ENCODE peak calls at places on chromosomes 11 and 22, in six cellular contexts. One of them, this sample, is unnamed.

GRCh38 chr11:71565263-71565662 is at the start of gene KRTAP5-10:
- DNase-seq in spleen: no peak
- DNase-seq in cardiac muscle cell: no peak
- DNase-seq in stomach: no peak
- DNase-seq in IMR-90: no peak
- DNase-seq in cardiac fibroblast: no peak
- DNase-seq in this sample: no peak

GRCh38 chr11:113725883-113726405 is 19.8 kb upstream of the TMPRSS5 start:
- DNase-seq in cardiac fibroblast: no peak
- DNase-seq in stomach: no peak
- DNase-seq in IMR-90: no peak
- DNase-seq in spleen: no peak
- DNase-seq in cardiac muscle cell: no peak
- DNase-seq in this sample: no peak

GRCh38 chr11:8021920-8022319 is 34.8 kb downstream of the EIF3F start:
- DNase-seq in cardiac muscle cell: no peak
- DNase-seq in IMR-90: no peak
- DNase-seq in cardiac fibroblast: no peak
- DNase-seq in spleen: no peak
- DNase-seq in stomach: no peak
- DNase-seq in this sample: no peak

GRCh38 chr22:46415816-46416536 is 80.5 kb downstream of the TRMU start:
- DNase-seq in spleen: no peak
- DNase-seq in IMR-90: peak; percentile 35
- DNase-seq in cardiac muscle cell: no peak
- DNase-seq in stomach: no peak
- DNase-seq in cardiac fibroblast: no peak
- DNase-seq in this sample: no peak

GRCh38 chr11:20336056-20336455 is 27.5 kb upstream of the HTATIP2 start:
- DNase-seq in cardiac muscle cell: no peak
- DNase-seq in cardiac fibroblast: no peak
- DNase-seq in stomach: no peak
- DNase-seq in IMR-90: no peak
- DNase-seq in spleen: no peak
- DNase-seq in this sample: no peak

GRCh38 chr22:28146401-28147304 is 227.6 kb upstream of the PITPNB start:
- DNase-seq in spleen: no peak
- DNase-seq in cardiac fibroblast: peak; percentile 44
- DNase-seq in IMR-90: no peak
- DNase-seq in cardiac muscle cell: no peak
- DNase-seq in stomach: no peak
- DNase-seq in this sample: no peak

GRCh38 chr22:17566776-17567175 is 3.5 kb downstream of the SLC25A18 start:
- DNase-seq in stomach: no peak
- DNase-seq in cardiac muscle cell: no peak
- DNase-seq in spleen: no peak
- DNase-seq in cardiac fibroblast: no peak
- DNase-seq in IMR-90: no peak
- DNase-seq in this sample: no peak

GRCh38 chr22:47161631-47162030 is 399.2 kb downstream of the TBC1D22A start:
- DNase-seq in stomach: no peak
- DNase-seq in cardiac muscle cell: no peak
- DNase-seq in cardiac fibroblast: no peak
- DNase-seq in spleen: peak; percentile 63
- DNase-seq in IMR-90: no peak
- DNase-seq in this sample: no peak

GRCh38 chr22:49480896-49481650 is 346.6 kb downstream of the BRD1 start:
- DNase-seq in stomach: no peak
- DNase-seq in cardiac muscle cell: no peak
- DNase-seq in cardiac fibroblast: no peak
- DNase-seq in spleen: no peak
- DNase-seq in IMR-90: no peak
- DNase-seq in this sample: no peak

GRCh38 chr11:66718320-66718971 is 10.6 kb downstream of the SPTBN2 start:
- DNase-seq in stomach: peak; percentile 60
- DNase-seq in cardiac fibroblast: no peak
- DNase-seq in cardiac muscle cell: peak; percentile 38
- DNase-seq in spleen: no peak
- DNase-seq in IMR-90: no peak
- DNase-seq in this sample: peak; percentile 74

GRCh38 chr11:1048375-1049070 is 12.0 kb upstream of the MUC6 start:
- DNase-seq in cardiac fibroblast: no peak
- DNase-seq in spleen: no peak
- DNase-seq in stomach: no peak
- DNase-seq in IMR-90: no peak
- DNase-seq in cardiac muscle cell: no peak
- DNase-seq in this sample: no peak

GRCh38 chr11:19602406-19602805 is 110.2 kb upstream of the NAV2 start:
- DNase-seq in stomach: no peak
- DNase-seq in spleen: no peak
- DNase-seq in cardiac fibroblast: no peak
- DNase-seq in cardiac muscle cell: no peak
- DNase-seq in IMR-90: no peak
- DNase-seq in this sample: no peak

GRCh38 chr11:27807594-27807993 is 107.3 kb upstream of the BDNF start:
- DNase-seq in stomach: no peak
- DNase-seq in spleen: no peak
- DNase-seq in cardiac fibroblast: peak; percentile 6
- DNase-seq in cardiac muscle cell: no peak
- DNase-seq in IMR-90: peak; percentile 82
- DNase-seq in this sample: no peak

GRCh38 chr22:44396021-44396726 is 83.4 kb upstream of the SHISAL1 start:
- DNase-seq in cardiac muscle cell: no peak
- DNase-seq in IMR-90: no peak
- DNase-seq in cardiac fibroblast: no peak
- DNase-seq in stomach: peak; percentile 10
- DNase-seq in spleen: peak; percentile 39
- DNase-seq in this sample: no peak

GRCh38 chr22:19629331-19629719 is 85.0 kb upstream of the SEPTIN5 start:
- DNase-seq in IMR-90: no peak
- DNase-seq in stomach: no peak
- DNase-seq in cardiac fibroblast: no peak
- DNase-seq in cardiac muscle cell: no peak
- DNase-seq in spleen: no peak
- DNase-seq in this sample: no peak

GRCh38 chr11:48066881-48067800 is 86.8 kb downstream of the PTPRJ start:
- DNase-seq in cardiac muscle cell: no peak
- DNase-seq in cardiac fibroblast: no peak
- DNase-seq in IMR-90: no peak
- DNase-seq in spleen: peak; percentile 62
- DNase-seq in stomach: no peak
- DNase-seq in this sample: no peak

GRCh38 chr11:391117-392017 is 2.6 kb upstream of the PKP3 start:
- DNase-seq in spleen: no peak
- DNase-seq in IMR-90: no peak
- DNase-seq in stomach: no peak
- DNase-seq in cardiac muscle cell: no peak
- DNase-seq in cardiac fibroblast: no peak
- DNase-seq in this sample: no peak

GRCh38 chr11:107702109-107702660 is 9.7 kb downstream of the SLN start:
- DNase-seq in spleen: no peak
- DNase-seq in IMR-90: no peak
- DNase-seq in stomach: no peak
- DNase-seq in cardiac fibroblast: no peak
- DNase-seq in cardiac muscle cell: no peak
- DNase-seq in this sample: no peak

GRCh38 chr11:19868281-19868821 is 155.7 kb downstream of the NAV2 start:
- DNase-seq in stomach: no peak
- DNase-seq in cardiac fibroblast: peak; percentile 97
- DNase-seq in spleen: no peak
- DNase-seq in cardiac muscle cell: no peak
- DNase-seq in IMR-90: peak; percentile 65
- DNase-seq in this sample: peak; percentile 70

GRCh38 chr11:22733849-22734248 is 67.4 kb downstream of the GAS2 start:
- DNase-seq in stomach: no peak
- DNase-seq in cardiac muscle cell: no peak
- DNase-seq in spleen: no peak
- DNase-seq in cardiac fibroblast: no peak
- DNase-seq in IMR-90: no peak
- DNase-seq in this sample: no peak

GRCh38 chr11:22728600-22729394 is 62.4 kb downstream of the GAS2 start:
- DNase-seq in stomach: no peak
- DNase-seq in spleen: no peak
- DNase-seq in cardiac muscle cell: no peak
- DNase-seq in IMR-90: no peak
- DNase-seq in cardiac fibroblast: no peak
- DNase-seq in this sample: no peak

GRCh38 chr11:22733433-22733832 is 67.0 kb downstream of the GAS2 start:
- DNase-seq in cardiac fibroblast: no peak
- DNase-seq in cardiac muscle cell: no peak
- DNase-seq in stomach: no peak
- DNase-seq in spleen: no peak
- DNase-seq in IMR-90: no peak
- DNase-seq in this sample: no peak

GRCh38 chr11:22732588-22732987 is 66.2 kb downstream of the GAS2 start:
- DNase-seq in cardiac muscle cell: no peak
- DNase-seq in spleen: no peak
- DNase-seq in cardiac fibroblast: no peak
- DNase-seq in IMR-90: no peak
- DNase-seq in stomach: no peak
- DNase-seq in this sample: no peak

DNA sequence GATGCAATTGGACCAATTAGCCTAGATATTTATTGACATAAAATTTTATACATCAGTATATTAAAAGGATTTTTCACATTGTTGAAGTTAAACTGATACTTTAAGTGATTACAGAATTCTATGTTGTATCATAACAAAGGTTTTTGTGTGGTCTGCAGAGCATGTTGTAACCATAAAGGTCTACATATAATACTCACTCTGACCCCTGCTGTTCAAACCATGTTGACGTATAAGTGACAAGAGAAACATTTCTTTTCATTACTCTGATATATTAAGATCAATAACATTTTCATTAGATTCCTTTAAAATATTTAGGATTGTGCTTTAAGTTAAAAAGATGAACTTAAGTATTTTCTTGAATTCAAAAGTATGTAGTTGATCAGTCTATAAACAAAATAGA is 63.9 kb downstream of the GAS2 start:
- DNase-seq in spleen: no peak
- DNase-seq in IMR-90: peak; percentile 1
- DNase-seq in stomach: no peak
- DNase-seq in cardiac fibroblast: peak; percentile 15
- DNase-seq in cardiac muscle cell: peak; percentile 34
- DNase-seq in this sample: peak; percentile 49
- TF ChIP-seq CTCF in spleen: no peak
- TF ChIP-seq CTCF in IMR-90: no peak
- TF ChIP-seq CTCF in stomach: peak; percentile 12
- TF ChIP-seq CTCF in cardiac fibroblast: no peak
- TF ChIP-seq CTCF in cardiac muscle cell: peak; percentile 7
- TF ChIP-seq CTCF in this sample: peak; percentile 30

GRCh38 chr11:13964771-13965074 is 2.2 kb downstream of the SPON1 start:
- DNase-seq in stomach: no peak
- DNase-seq in spleen: no peak
- DNase-seq in cardiac fibroblast: no peak
- DNase-seq in cardiac muscle cell: no peak
- DNase-seq in IMR-90: no peak
- DNase-seq in this sample: no peak

GRCh38 chr11:13962562-13963168 is at the start of gene SPON1:
- DNase-seq in cardiac fibroblast: peak; percentile 41
- DNase-seq in IMR-90: peak; percentile 15
- DNase-seq in spleen: peak; percentile 79
- DNase-seq in cardiac muscle cell: peak; percentile 81
- DNase-seq in stomach: peak; percentile 30
- DNase-seq in this sample: no peak

GRCh38 chr11:13963169-13963948 is 836 bp downstream of the SPON1 start:
- DNase-seq in cardiac muscle cell: peak; percentile 42
- DNase-seq in IMR-90: peak; percentile 17
- DNase-seq in stomach: no peak
- DNase-seq in spleen: peak; percentile 82
- DNase-seq in cardiac fibroblast: peak; percentile 27
- DNase-seq in this sample: no peak

GRCh38 chr11:13963949-13964770 is 1.6 kb downstream of the SPON1 start:
- DNase-seq in cardiac muscle cell: peak; percentile 31
- DNase-seq in spleen: no peak
- DNase-seq in cardiac fibroblast: no peak
- DNase-seq in IMR-90: no peak
- DNase-seq in stomach: no peak
- DNase-seq in this sample: no peak

GRCh38 chr11:13962198-13962561 is 343 bp upstream of the SPON1 start:
- DNase-seq in stomach: no peak
- DNase-seq in cardiac fibroblast: no peak
- DNase-seq in cardiac muscle cell: no peak
- DNase-seq in spleen: no peak
- DNase-seq in IMR-90: no peak
- DNase-seq in this sample: no peak
- H3K4me3 ChIP-seq in stomach: peak overlapping the region; percentile 55
- H3K4me3 ChIP-seq in cardiac fibroblast: no peak overlapping the region
- H3K4me3 ChIP-seq in cardiac muscle cell: peak overlapping the region; percentile 39
- H3K4me3 ChIP-seq in spleen: peak overlapping the region; percentile 40
- H3K4me3 ChIP-seq in IMR-90: no peak overlapping the region
- H3K4me3 ChIP-seq in this sample: no peak overlapping the region

DNA sequence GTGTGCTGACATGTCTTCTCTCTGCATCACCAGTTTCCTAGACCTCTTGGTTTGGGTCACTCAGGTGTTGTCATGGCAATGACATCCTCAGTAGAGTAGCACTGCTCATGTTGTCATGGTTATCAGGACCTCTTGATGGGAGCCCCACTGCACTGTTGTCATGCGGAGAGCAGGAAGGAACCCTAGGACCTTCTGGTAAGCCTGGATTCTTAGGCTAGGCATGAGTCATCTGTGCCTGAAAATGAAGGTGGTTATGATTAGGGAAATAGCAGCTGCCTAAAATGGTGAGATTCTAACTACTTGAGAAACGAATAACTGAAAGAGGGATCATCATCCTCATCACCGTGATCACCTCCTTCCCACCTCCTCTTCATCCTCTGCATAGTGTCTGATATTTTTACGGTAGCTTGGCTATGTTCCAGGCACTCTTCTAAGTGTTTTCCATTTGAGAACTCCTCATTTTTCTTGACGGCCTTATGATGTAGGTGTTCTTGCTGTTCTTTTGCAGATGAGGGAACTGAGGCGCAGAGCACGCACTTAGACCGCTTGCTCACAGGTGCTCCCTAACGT is 858.4 kb downstream of the NTM start:
- DNase-seq in cardiac muscle cell: no peak
- DNase-seq in cardiac fibroblast: no peak
- DNase-seq in stomach: no peak
- DNase-seq in spleen: no peak
- DNase-seq in IMR-90: peak; percentile 43
- DNase-seq in this sample: peak; percentile 31
- TF ChIP-seq CTCF in cardiac muscle cell: no peak
- TF ChIP-seq CTCF in cardiac fibroblast: no peak
- TF ChIP-seq CTCF in stomach: no peak
- TF ChIP-seq CTCF in spleen: no peak
- TF ChIP-seq CTCF in IMR-90: no peak
- TF ChIP-seq CTCF in this sample: no peak

GRCh38 chr11:118623291-118623655 is 15.9 kb downstream of the PHLDB1 start:
- DNase-seq in cardiac fibroblast: peak; percentile 55
- DNase-seq in cardiac muscle cell: peak; percentile 49
- DNase-seq in stomach: no peak
- DNase-seq in IMR-90: peak; percentile 54
- DNase-seq in spleen: peak; percentile 47
- DNase-seq in this sample: peak; percentile 95
- H3K4me3 ChIP-seq in cardiac fibroblast: no peak overlapping the region
- H3K4me3 ChIP-seq in cardiac muscle cell: no peak overlapping the region
- H3K4me3 ChIP-seq in stomach: no peak overlapping the region
- H3K4me3 ChIP-seq in IMR-90: no peak overlapping the region
- H3K4me3 ChIP-seq in spleen: no peak overlapping the region
- H3K4me3 ChIP-seq in this sample: peak overlapping the region; percentile 13